ENCODE peak calls at places on chromosome 13, in six cellular contexts. N, F, M, Z, X and T are unnamed samples.

GRCh38 chr13:80338781-80339577 is 1.9 kb downstream of the SPRY2 start:
- DNase-seq in N (peak; percentile 78), F (peak; percentile 87), M (peak; percentile 17), Z (no peak), X (no peak), T (no peak)

GRCh38 chr13:97191615-97192014 is 30.5 kb upstream of the MBNL2 start:
- DNase-seq in N (no peak), F (no peak), M (no peak), Z (no peak), X (no peak), T (no peak)

GRCh38 chr13:26784704-26785639 is 24.4 kb upstream of the GPR12 start:
- DNase-seq in N (no peak), F (no peak), M (no peak), Z (no peak), X (peak; percentile 1), T (no peak)

GRCh38 chr13:36766295-36766694 is 52.7 kb upstream of the RFXAP start:
- DNase-seq in N (no peak), F (peak; percentile 74), M (no peak), Z (no peak), X (no peak), T (no peak)

GRCh38 chr13:102236341-102236740 is 165.5 kb downstream of the FGF14 start:
- DNase-seq in N (no peak), F (no peak), M (no peak), Z (no peak), X (no peak), T (no peak)

GRCh38 chr13:21413013-21413412 is 46.1 kb downstream of the ZDHHC20 start:
- DNase-seq in N (no peak), F (no peak), M (no peak), Z (no peak), X (no peak), T (no peak)

GRCh38 chr13:28584873-28585317 is 74.0 kb upstream of the POMP start:
- DNase-seq in N (no peak), F (peak; percentile 28), M (no peak), Z (no peak), X (no peak), T (no peak)

GRCh38 chr13:86907116-86907515 is 764.1 kb upstream of the SLITRK5 start:
- DNase-seq in N (no peak), F (no peak), M (no peak), Z (no peak), X (no peak), T (no peak)

GRCh38 chr13:85373322-85373721 is 425.9 kb downstream of the SLITRK6 start:
- DNase-seq in N (no peak), F (no peak), M (no peak), Z (no peak), X (no peak), T (no peak)

GRCh38 chr13:91894311-91894710 is 495.9 kb downstream of the GPC5 start:
- DNase-seq in N (no peak), F (peak; percentile 42), M (no peak), Z (no peak), X (no peak), T (no peak)

GRCh38 chr13:110447058-110447511 is 114.4 kb downstream of the RAB20 start:
- DNase-seq in N (no peak), F (no peak), M (no peak), Z (no peak), X (no peak), T (no peak)

GRCh38 chr13:46748300-46748699 is 48.7 kb downstream of the ESD start:
- DNase-seq in N (no peak), F (no peak), M (no peak), Z (no peak), X (no peak), T (no peak)

GRCh38 chr13:85828094-85828684 is 29.0 kb upstream of the SLITRK6 start:
- DNase-seq in N (no peak), F (peak; percentile 39), M (no peak), Z (no peak), X (no peak), T (no peak)

GRCh38 chr13:44796597-44797517 is 192.4 kb downstream of the NUFIP1 start:
- DNase-seq in N (no peak), F (no peak), M (no peak), Z (no peak), X (no peak), T (no peak)

GRCh38 chr13:23965346-23965745 is 68.0 kb upstream of the C1QTNF9B start:
- DNase-seq in N (no peak), F (no peak), M (no peak), Z (no peak), X (no peak), T (no peak)

GRCh38 chr13:105273665-105274222 is 1261.7 kb downstream of the EFNB2 start:
- DNase-seq in N (no peak), F (no peak), M (no peak), Z (no peak), X (no peak), T (no peak)

GRCh38 chr13:101343128-101343787 is 73.0 kb downstream of the NALCN start:
- DNase-seq in N (no peak), F (no peak), M (no peak), Z (no peak), X (no peak), T (no peak)

GRCh38 chr13:48708764-48709163 is 55.0 kb downstream of the CYSLTR2 start:
- DNase-seq in N (no peak), F (no peak), M (no peak), Z (no peak), X (no peak), T (no peak)

GRCh38 chr13:101474419-101474957 is 22.0 kb downstream of the ITGBL1 start:
- DNase-seq in N (no peak), F (peak; percentile 93), M (no peak), Z (no peak), X (no peak), T (no peak)

GRCh38 chr13:40895715-40896184 is 106.3 kb downstream of the SLC25A15 start:
- DNase-seq in N (no peak), F (no peak), M (no peak), Z (no peak), X (no peak), T (no peak)

GRCh38 chr13:95601906-95602305 is 42.6 kb downstream of the DZIP1 start:
- DNase-seq in N (no peak), F (no peak), M (no peak), Z (no peak), X (no peak), T (no peak)

GRCh38 chr13:77176350-77176749 is 149.4 kb upstream of the FBXL3 start:
- DNase-seq in N (no peak), F (peak; percentile 16), M (no peak), Z (no peak), X (no peak), T (no peak)

GRCh38 chr13:87334176-87334575 is 337.0 kb upstream of the SLITRK5 start:
- DNase-seq in N (no peak), F (no peak), M (no peak), Z (no peak), X (no peak), T (no peak)

GRCh38 chr13:106415427-106415826 is 120.0 kb downstream of the EFNB2 start:
- DNase-seq in N (no peak), F (no peak), M (no peak), Z (no peak), X (no peak), T (no peak)

GRCh38 chr13:72952529-72953141 is 106.2 kb upstream of the KLF5 start:
- DNase-seq in N (no peak), F (no peak), M (no peak), Z (no peak), X (no peak), T (no peak)

GRCh38 chr13:24220086-24220703 is 59.7 kb downstream of the SPATA13 start:
- DNase-seq in N (no peak), F (peak; percentile 92), M (peak; percentile 50), Z (peak; percentile 3), X (peak; percentile 72), T (peak; percentile 59)